ENCODE peak calls at places on chromosomes 2 and 18, in nine cellular contexts. R, D, M, Y, V, J, B, E and Q are unnamed samples.

GRCh38 chr2:241050624-241051577 is 51.2 kb downstream of the MTERF4 start:
- DNase-seq in R (no peak), D (peak; percentile 80), M (no peak), Y (no peak), V (no peak), J (no peak), B (no peak), E (no peak), Q (peak; percentile 9)

GRCh38 chr2:232621186-232621585 is 12.2 kb upstream of the EFHD1 start:
- DNase-seq in R (no peak), D (no peak), M (no peak), Y (no peak), V (no peak), J (no peak), B (no peak), E (no peak), Q (no peak)

GRCh38 chr2:120656273-120656960 is 79.3 kb upstream of the GLI2 start:
- DNase-seq in R (peak; percentile 41), D (no peak), M (no peak), Y (no peak), V (no peak), J (no peak), B (no peak), E (peak; percentile 32), Q (no peak)

GRCh38 chr2:26414291-26414690 is 12.6 kb downstream of the DRC1 start:
- DNase-seq in R (no peak), D (no peak), M (no peak), Y (no peak), V (peak; percentile 51), J (no peak), B (no peak), E (no peak), Q (no peak)

GRCh38 chr2:173972636-173973035 is 7.5 kb upstream of the SP3 start:
- DNase-seq in R (no peak), D (no peak), M (no peak), Y (no peak), V (no peak), J (no peak), B (no peak), E (no peak), Q (no peak)

GRCh38 chr2:145350011-145350410 is 830.1 kb upstream of the ZEB2 start:
- DNase-seq in R (no peak), D (no peak), M (peak; percentile 67), Y (no peak), V (peak; percentile 60), J (peak; percentile 65), B (no peak), E (peak; percentile 70), Q (no peak)

GRCh38 chr2:100959225-100959880 is 42.7 kb upstream of the RPL31 start:
- DNase-seq in R (no peak), D (no peak), M (peak; percentile 44), Y (no peak), V (no peak), J (no peak), B (no peak), E (no peak), Q (no peak)

GRCh38 chr2:130834923-130835765 is 1.6 kb upstream of the ARHGEF4 start:
- DNase-seq in R (no peak), D (no peak), M (no peak), Y (no peak), V (no peak), J (no peak), B (no peak), E (no peak), Q (no peak)

GRCh38 chr2:74186038-74186437 is 7.4 kb upstream of the MOB1A start:
- DNase-seq in R (no peak), D (peak; percentile 80), M (no peak), Y (peak; percentile 23), V (no peak), J (no peak), B (no peak), E (no peak), Q (no peak)

GRCh38 chr18:31041346-31042067 is 1.0 kb downstream of the DSC3 start:
- DNase-seq in R (no peak), D (peak; percentile 86), M (no peak), Y (no peak), V (no peak), J (no peak), B (no peak), E (peak; percentile 31), Q (peak; percentile 22)

GRCh38 chr2:149028377-149028776 is 10.1 kb upstream of the LYPD6B start:
- DNase-seq in R (no peak), D (peak; percentile 45), M (no peak), Y (no peak), V (no peak), J (no peak), B (no peak), E (no peak), Q (no peak)

GRCh38 chr18:78128004-78128403 is 851.6 kb upstream of the SALL3 start:
- DNase-seq in R (no peak), D (no peak), M (no peak), Y (no peak), V (no peak), J (no peak), B (no peak), E (no peak), Q (no peak)

GRCh38 chr2:237987263-237987662 is 20.4 kb downstream of the UBE2F start:
- DNase-seq in R (no peak), D (no peak), M (no peak), Y (no peak), V (no peak), J (no peak), B (no peak), E (no peak), Q (no peak)

GRCh38 chr18:60067426-60068210 is 167.8 kb downstream of the PMAIP1 start:
- DNase-seq in R (no peak), D (no peak), M (no peak), Y (no peak), V (no peak), J (no peak), B (no peak), E (no peak), Q (no peak)

GRCh38 chr18:79483971-79484491 is 88.3 kb downstream of the NFATC1 start:
- DNase-seq in R (no peak), D (peak; percentile 80), M (no peak), Y (no peak), V (no peak), J (no peak), B (no peak), E (no peak), Q (no peak)

GRCh38 chr2:113961000-113961399 is 71.1 kb downstream of the ACTR3 start:
- DNase-seq in R (no peak), D (no peak), M (no peak), Y (no peak), V (no peak), J (no peak), B (no peak), E (no peak), Q (no peak)

GRCh38 chr2:111671426-111672150 is 212.4 kb downstream of the ANAPC1 start:
- DNase-seq in R (peak; percentile 84), D (peak; percentile 87), M (peak; percentile 81), Y (peak; percentile 67), V (peak; percentile 66), J (peak; percentile 67), B (no peak), E (peak; percentile 37), Q (peak; percentile 42)

DNA sequence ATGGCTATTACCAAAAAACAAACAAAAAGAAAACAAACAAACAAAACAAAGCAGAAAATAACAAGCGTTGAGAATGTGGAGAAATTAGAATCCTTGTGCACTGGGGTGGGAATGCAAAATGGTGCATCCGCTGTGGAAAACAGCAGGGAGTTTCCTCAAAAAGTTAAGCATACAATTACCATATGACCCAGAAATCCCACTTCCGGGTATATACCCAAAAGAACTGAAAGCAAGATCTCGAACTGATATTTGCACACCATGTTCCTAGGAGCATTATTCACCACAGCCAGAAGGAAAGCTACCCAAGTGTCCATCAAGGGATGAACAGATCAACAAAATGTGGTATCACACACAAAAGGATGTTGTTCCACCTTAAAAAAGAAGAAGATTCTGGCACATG is 17.9 kb upstream of the TEX51 start:
- DNase-seq in R (peak; percentile 8), D (no peak), M (no peak), Y (no peak), V (no peak), J (no peak), B (no peak), E (no peak), Q (no peak)
- H3K4me3 ChIP-seq in R (no peak overlapping the region), D (no peak overlapping the region), M (no peak overlapping the region), Y (no peak overlapping the region), V (no peak overlapping the region), J (no peak overlapping the region), B (no peak overlapping the region), E (no peak overlapping the region), Q (no peak overlapping the region)

DNA sequence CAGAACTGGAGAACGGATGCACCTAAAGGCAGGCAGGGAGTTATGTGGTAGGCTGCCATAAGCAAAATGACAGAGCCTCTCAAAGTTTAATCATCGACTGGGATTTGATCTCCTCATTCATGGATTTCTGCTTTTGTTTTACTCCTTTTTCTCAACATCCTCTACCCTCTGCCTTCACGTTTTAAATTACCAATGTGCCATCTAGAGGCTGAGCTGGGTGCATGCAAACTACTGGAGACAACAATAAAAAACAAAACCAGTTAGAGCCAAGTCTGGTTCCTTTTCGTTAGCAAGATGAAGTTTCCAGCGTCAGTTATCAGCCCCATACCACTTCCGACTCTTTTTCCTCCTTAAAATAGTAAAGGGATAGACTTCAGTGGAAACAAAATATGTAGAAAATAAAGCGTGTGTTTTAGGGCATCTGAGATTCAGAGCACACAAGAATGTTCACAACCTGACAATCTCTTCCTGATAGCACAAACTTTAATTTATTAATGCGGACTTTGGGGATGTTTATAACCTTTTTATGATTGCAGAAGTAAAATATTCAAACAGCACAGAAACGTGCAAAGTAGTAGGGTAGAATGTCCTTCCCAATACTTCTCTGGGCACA is 117.0 kb downstream of the LAMA1 start:
- DNase-seq in R (no peak), D (no peak), M (peak; percentile 8), Y (no peak), V (peak; percentile 53), J (peak; percentile 16), B (no peak), E (peak; percentile 7), Q (peak; percentile 29)
- TF ChIP-seq CTCF in R (no peak), D (no peak), M (peak; percentile 39), Y (no peak), V (peak; percentile 69), J (peak; percentile 63), B (no peak), E (peak; percentile 64), Q (peak; percentile 47)

GRCh38 chr2:127108090-127108523 is 1.2 kb upstream of the BIN1 start:
- DNase-seq in R (peak; percentile 69), D (peak; percentile 66), M (no peak), Y (no peak), V (no peak), J (no peak), B (no peak), E (no peak), Q (no peak)
- H3K4me3 ChIP-seq in R (peak overlapping the region; percentile 79), D (no peak overlapping the region), M (no peak overlapping the region), Y (peak overlapping the region; percentile 65), V (no peak overlapping the region), J (no peak overlapping the region), B (no peak overlapping the region), E (peak overlapping the region; percentile 83), Q (peak overlapping the region; percentile 87)

DNA sequence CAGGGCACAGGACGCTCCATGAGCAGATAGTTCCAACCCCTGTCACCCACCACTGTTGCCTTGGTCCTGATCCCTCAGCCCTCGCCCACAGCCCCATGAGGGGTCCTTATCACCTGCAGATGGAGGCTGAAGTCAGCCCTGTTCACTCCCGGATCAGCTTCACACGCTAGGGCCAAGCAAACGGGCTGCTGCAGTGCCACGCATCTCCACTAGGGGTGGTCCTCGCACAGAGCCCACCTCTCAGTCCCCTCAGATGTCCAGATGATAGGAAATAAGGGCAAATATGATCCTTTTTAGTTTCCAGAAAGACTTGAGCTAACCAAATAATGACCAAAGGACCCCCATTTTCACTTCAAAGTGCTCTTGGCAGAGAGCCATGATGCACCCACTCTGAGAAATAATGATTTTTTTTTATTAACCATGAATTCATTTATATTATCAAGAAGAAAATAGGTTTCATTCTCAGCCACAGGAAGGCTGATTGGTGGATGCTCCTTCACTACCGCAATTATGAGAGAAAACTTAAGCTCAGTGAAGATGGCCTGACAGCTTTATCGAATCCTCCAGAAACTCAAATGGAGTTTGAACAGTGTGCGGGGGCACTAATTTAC is 71.9 kb upstream of the KLHL29 start:
- DNase-seq in R (no peak), D (peak; percentile 62), M (peak; percentile 10), Y (no peak), V (peak; percentile 22), J (peak; percentile 16), B (no peak), E (no peak), Q (no peak)
- TF ChIP-seq CTCF in R (no peak), D (no peak), M (peak; percentile 73), Y (no peak), V (peak; percentile 74), J (peak; percentile 84), B (peak; percentile 44), E (peak; percentile 78), Q (no peak)